ENCODE peak calls at places on chromosomes 13 and 19, in nine cellular contexts. R, Y, X, D, I, S, K, G and E are unnamed samples.

GRCh38 chr13:47555235-47555634 is 445.8 kb downstream of the SUCLA2 start:
- DNase-seq in R (peak), Y (no peak), X (no peak), D (no peak), I (no peak), S (peak), K (no peak), G (no peak), E (no peak)

GRCh38 chr13:79679334-79679733 is 198.4 kb downstream of the NDFIP2 start:
- DNase-seq in R (peak), Y (peak), X (peak), D (peak), I (peak), S (peak), K (peak), G (peak), E (no peak)

GRCh38 chr19:12796146-12797071 is 5.1 kb downstream of the JUNB start:
- DNase-seq in R (peak), Y (peak), X (peak), D (peak), I (peak), S (peak), K (peak), G (peak), E (no peak)

GRCh38 chr19:51366999-51367564 is 894 bp upstream of the ETFB start:
- DNase-seq in R (no peak), Y (no peak), X (no peak), D (peak), I (no peak), S (no peak), K (no peak), G (peak), E (no peak)

GRCh38 chr19:48458016-48458415 is 2.6 kb downstream of the KCNJ14 start:
- DNase-seq in R (no peak), Y (no peak), X (no peak), D (no peak), I (no peak), S (no peak), K (peak), G (no peak), E (no peak)

GRCh38 chr13:31160857-31161582 is 684 bp downstream of the HSPH1 start:
- DNase-seq in R (peak), Y (peak), X (peak), D (peak), I (peak), S (peak), K (peak), G (peak), E (no peak)

GRCh38 chr13:37889102-37889501 is 19.5 kb upstream of the TRPC4 start:
- DNase-seq in R (no peak), Y (peak), X (no peak), D (no peak), I (no peak), S (peak), K (peak), G (no peak), E (no peak)

GRCh38 chr19:4284176-4284958 is 5.3 kb downstream of the SHD start:
- DNase-seq in R (peak), Y (peak), X (no peak), D (no peak), I (no peak), S (no peak), K (no peak), G (no peak), E (no peak)

GRCh38 chr19:8877854-8878705 is 45.9 kb downstream of the MBD3L1 start:
- DNase-seq in R (no peak), Y (no peak), X (no peak), D (no peak), I (no peak), S (no peak), K (no peak), G (no peak), E (no peak)

GRCh38 chr13:66984241-66984640 is 245.9 kb downstream of the PCDH9 start:
- DNase-seq in R (no peak), Y (no peak), X (no peak), D (no peak), I (no peak), S (no peak), K (no peak), G (no peak), E (no peak)

GRCh38 chr19:39499082-39499642 is 415 bp downstream of the DLL3 start:
- DNase-seq in R (no peak), Y (no peak), X (no peak), D (no peak), I (no peak), S (peak), K (no peak), G (no peak), E (no peak)

GRCh38 chr13:108425056-108425455 is 155.5 kb downstream of the TNFSF13B start:
- DNase-seq in R (no peak), Y (no peak), X (no peak), D (no peak), I (no peak), S (peak), K (peak), G (no peak), E (no peak)

GRCh38 chr13:21542563-21542962 is 61.4 kb downstream of the MICU2 start:
- DNase-seq in R (no peak), Y (no peak), X (no peak), D (no peak), I (no peak), S (peak), K (no peak), G (no peak), E (no peak)

GRCh38 chr19:3730457-3730958 is 22.3 kb downstream of the TJP3 start:
- DNase-seq in R (no peak), Y (no peak), X (no peak), D (no peak), I (no peak), S (no peak), K (no peak), G (no peak), E (no peak)

GRCh38 chr19:33275559-33275932 is 26.8 kb downstream of the CEBPA start:
- DNase-seq in R (no peak), Y (no peak), X (no peak), D (no peak), I (no peak), S (no peak), K (no peak), G (no peak), E (no peak)

GRCh38 chr19:13289295-13289694 is 139.1 kb downstream of the IER2 start:
- DNase-seq in R (no peak), Y (no peak), X (no peak), D (no peak), I (no peak), S (no peak), K (no peak), G (no peak), E (no peak)

GRCh38 chr19:43806848-43807247 is 4.6 kb upstream of the LYPD5 start:
- DNase-seq in R (no peak), Y (no peak), X (no peak), D (no peak), I (no peak), S (no peak), K (no peak), G (no peak), E (no peak)

GRCh38 chr13:54415753-54416366 is 1387.2 kb downstream of the OLFM4 start:
- DNase-seq in R (no peak), Y (no peak), X (no peak), D (no peak), I (no peak), S (no peak), K (no peak), G (no peak), E (no peak)

GRCh38 chr13:85742355-85742754 is 56.9 kb downstream of the SLITRK6 start:
- DNase-seq in R (no peak), Y (no peak), X (no peak), D (no peak), I (no peak), S (no peak), K (no peak), G (no peak), E (no peak)

GRCh38 chr13:103443604-103444003 is 377.4 kb upstream of the SLC10A2 start:
- DNase-seq in R (no peak), Y (no peak), X (no peak), D (no peak), I (no peak), S (no peak), K (no peak), G (no peak), E (no peak)

GRCh38 chr13:96629331-96629730 is 364.9 kb downstream of the OXGR1 start:
- DNase-seq in R (no peak), Y (no peak), X (no peak), D (no peak), I (no peak), S (no peak), K (no peak), G (no peak), E (no peak)

GRCh38 chr19:41407271-41407670 is 9.7 kb downstream of the BCKDHA start:
- DNase-seq in R (no peak), Y (no peak), X (peak), D (no peak), I (no peak), S (peak), K (peak), G (no peak), E (no peak)

GRCh38 chr19:49409441-49410029 is 13.7 kb downstream of the PTH2 start:
- DNase-seq in R (no peak), Y (no peak), X (no peak), D (no peak), I (no peak), S (no peak), K (no peak), G (no peak), E (no peak)

GRCh38 chr13:27264181-27264580 is 6.4 kb upstream of the RASL11A start:
- DNase-seq in R (no peak), Y (no peak), X (no peak), D (no peak), I (no peak), S (peak), K (peak), G (no peak), E (no peak)

GRCh38 chr19:5975388-5975728 is 2.6 kb downstream of the RANBP3 start:
- DNase-seq in R (no peak), Y (no peak), X (no peak), D (no peak), I (no peak), S (no peak), K (no peak), G (no peak), E (no peak)

GRCh38 chr13:109790951-109791605 is 4.7 kb upstream of the IRS2 start:
- DNase-seq in R (no peak), Y (peak), X (peak), D (no peak), I (no peak), S (peak), K (peak), G (no peak), E (no peak)

GRCh38 chr19:1070576-1070930 is 3.6 kb downstream of the ARHGAP45 start:
- DNase-seq in R (no peak), Y (no peak), X (no peak), D (no peak), I (no peak), S (no peak), K (no peak), G (no peak), E (no peak)

DNA sequence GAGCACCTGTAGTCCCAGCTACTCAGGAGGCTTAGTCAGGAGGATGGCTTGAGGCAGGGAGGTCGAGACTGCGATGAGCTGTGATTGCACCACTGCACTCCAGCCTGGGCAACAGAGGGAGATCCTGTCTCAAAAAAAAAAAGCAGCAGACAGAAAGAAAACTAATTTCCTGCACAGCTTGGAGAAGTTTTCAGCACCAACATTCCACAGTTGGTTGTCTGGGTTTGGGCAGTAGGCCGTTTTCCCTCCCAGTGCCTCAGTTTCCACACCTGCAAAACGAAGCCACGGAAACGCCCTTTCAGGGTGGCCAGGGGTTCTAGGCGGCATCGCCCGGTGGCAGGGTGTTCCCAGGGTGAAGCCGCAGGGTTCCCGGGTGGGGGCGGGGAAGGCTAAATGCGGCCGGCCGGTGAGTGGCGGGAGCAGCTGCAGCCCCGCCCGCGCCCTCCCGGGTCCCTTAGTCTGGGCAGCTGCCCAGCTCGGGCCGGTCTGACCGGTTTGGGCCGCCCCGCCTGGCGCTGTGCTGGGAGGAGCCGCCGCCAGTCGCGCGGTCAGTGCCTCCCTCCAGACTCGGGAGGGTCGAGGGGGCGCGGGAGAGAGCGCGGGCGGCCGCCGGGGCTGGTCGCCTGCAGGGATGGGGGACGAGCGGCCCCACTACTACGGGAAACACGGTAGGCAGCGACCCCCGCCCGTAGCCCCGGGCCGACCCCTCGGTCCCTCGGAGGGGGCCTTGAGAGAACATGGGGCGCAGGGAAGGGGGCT is at the start of gene SLC44A2:
- DNase-seq in R (peak), Y (peak), X (peak), D (no peak), I (peak), S (peak), K (peak), G (peak), E (peak)
- TF ChIP-seq CTCF in R (no peak), Y (no peak), X (no peak), D (no peak), I (no peak), S (no peak), K (no peak), G (no peak), E (no peak)

DNA sequence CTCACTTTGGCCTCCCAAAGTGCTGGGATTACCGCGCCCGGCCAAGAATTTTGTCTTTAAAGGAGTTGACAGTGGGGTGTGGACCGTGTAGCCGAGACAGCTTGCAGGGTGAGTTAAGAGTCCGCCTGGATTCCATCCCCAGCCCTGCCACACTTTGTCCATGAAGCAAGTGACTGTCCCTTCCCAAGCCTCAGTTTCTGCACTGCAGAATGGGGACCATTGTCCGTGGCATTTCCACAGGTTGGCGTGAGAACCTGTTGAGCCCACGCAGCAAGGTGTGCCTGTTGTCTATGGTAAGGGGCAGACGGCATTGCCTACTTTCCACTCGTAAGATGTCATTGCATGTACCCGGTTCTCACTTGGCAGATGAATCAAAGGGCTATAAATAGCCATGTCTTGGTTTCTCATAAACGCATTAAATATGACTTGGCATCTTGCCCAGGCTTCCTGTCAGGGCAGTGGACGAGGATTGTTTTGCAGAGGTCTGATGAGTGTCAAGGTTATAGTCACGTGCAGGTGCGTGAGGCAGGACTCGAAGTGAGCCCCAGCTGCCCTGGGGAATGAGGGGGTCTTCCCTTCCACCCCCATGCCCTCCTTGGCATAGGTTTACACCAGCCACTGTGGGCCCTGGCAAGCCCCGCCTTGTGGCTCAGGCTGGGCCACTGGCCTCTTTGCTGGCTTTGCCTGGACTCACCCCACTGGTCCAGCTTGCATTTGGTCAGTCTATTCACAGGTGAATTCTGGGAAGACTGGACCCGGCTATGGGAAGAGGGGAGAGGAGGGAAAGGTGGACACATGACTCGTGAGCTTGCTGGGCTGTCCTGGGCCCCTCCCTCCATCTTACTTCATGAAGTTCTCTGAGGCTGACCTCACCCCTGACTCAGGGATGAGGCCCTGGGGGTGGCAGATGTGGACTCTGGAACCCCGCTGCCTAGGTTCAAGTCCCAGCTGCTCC is 14.6 kb downstream of the FAM187B start:
- DNase-seq in R (peak), Y (peak), X (peak), D (peak), I (peak), S (peak), K (peak), G (no peak), E (no peak)
- TF ChIP-seq CTCF in R (no peak), Y (no peak), X (no peak), D (no peak), I (no peak), S (no peak), K (no peak), G (no peak), E (no peak)

GRCh38 chr13:91813255-91813654 is 414.8 kb downstream of the GPC5 start:
- DNase-seq in R (no peak), Y (no peak), X (peak), D (no peak), I (no peak), S (no peak), K (no peak), G (no peak), E (no peak)

GRCh38 chr13:91817250-91817649 is 418.8 kb downstream of the GPC5 start:
- DNase-seq in R (no peak), Y (peak), X (no peak), D (no peak), I (no peak), S (peak), K (peak), G (no peak), E (no peak)
- TF ChIP-seq CTCF in R (no peak), Y (peak), X (no peak), D (no peak), I (no peak), S (no peak), K (no peak), G (peak), E (peak)

GRCh38 chr13:41196011-41196410 is 1.6 kb upstream of the KBTBD7 start:
- DNase-seq in R (no peak), Y (no peak), X (no peak), D (no peak), I (no peak), S (no peak), K (no peak), G (no peak), E (no peak)

GRCh38 chr13:41193919-41194824 is at the start of gene KBTBD7:
- DNase-seq in R (peak), Y (peak), X (peak), D (peak), I (peak), S (peak), K (peak), G (peak), E (peak)

GRCh38 chr13:41199061-41199460 is 4.7 kb upstream of the KBTBD7 start:
- DNase-seq in R (no peak), Y (no peak), X (no peak), D (no peak), I (no peak), S (no peak), K (no peak), G (no peak), E (no peak)

GRCh38 chr13:41199526-41199925 is 5.2 kb upstream of the KBTBD7 start:
- DNase-seq in R (no peak), Y (no peak), X (no peak), D (no peak), I (no peak), S (no peak), K (no peak), G (no peak), E (no peak)

GRCh38 chr13:41196620-41197019 is 2.3 kb upstream of the KBTBD7 start:
- DNase-seq in R (no peak), Y (peak), X (no peak), D (no peak), I (no peak), S (no peak), K (peak), G (no peak), E (no peak)
- TF ChIP-seq CTCF in R (peak), Y (peak), X (no peak), D (no peak), I (no peak), S (no peak), K (peak), G (peak), E (peak)

DNA sequence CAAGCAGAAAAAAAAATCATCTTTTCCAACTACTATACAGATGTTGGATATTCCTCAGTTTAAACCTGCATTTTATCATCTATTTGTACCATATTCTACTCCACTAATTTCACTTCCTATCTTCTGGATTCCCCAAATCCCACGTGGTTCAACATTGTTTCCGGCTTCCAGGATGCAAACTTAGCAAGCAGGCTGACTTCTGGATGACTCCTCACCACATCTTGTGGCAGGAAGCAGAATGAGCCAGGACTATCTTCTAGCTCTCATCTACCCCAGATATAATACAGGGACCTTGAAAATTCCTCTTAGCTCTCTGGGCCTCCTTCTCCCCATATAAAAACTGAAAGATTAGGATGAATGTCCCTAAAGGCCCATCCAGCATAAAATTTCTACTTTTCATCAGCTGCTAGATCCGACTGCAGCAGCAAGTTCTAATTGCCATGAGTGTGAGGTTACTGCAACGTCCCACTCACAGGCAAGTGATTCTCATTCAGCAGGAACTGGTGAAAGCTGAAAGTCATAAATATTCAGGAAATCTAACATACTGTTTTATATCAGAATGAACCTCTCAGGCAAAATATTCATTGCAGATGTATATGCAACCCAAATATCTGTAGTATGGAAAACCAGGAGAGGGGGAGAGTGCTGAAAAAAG is 93.4 kb downstream of the KCTD12 start:
- DNase-seq in R (no peak), Y (no peak), X (no peak), D (peak), I (peak), S (peak), K (peak), G (no peak), E (no peak)
- TF ChIP-seq CTCF in R (no peak), Y (no peak), X (no peak), D (no peak), I (no peak), S (no peak), K (no peak), G (peak), E (no peak)